ENCODE peak calls at places on chromosomes 4 and X, in eight cellular contexts. U is astrocyte of the cerebellum; J is RPMI7951; O is HL-60; K is AG09309; I is AG10803; D is stimulated activated CD8-positive, alpha-beta memory T cell treated with anti-CD3 and anti-CD28 coated beads, Interleukin-7, amount 100 ng/mL, for 4 hours; S is chondrocyte. T is an unnamed sample.

GRCh38 chrX:530726-531610 is 99.6 kb upstream of the SHOX start:
- DNase-seq in U (no peak), J (no peak), O (no peak), K (no peak), I (no peak), D (no peak), S (no peak), T (no peak)

GRCh38 chr4:8349664-8350225 is 80.2 kb downstream of the HTRA3 start:
- DNase-seq in U (no peak), J (no peak), O (no peak), K (no peak), I (no peak), D (no peak), S (peak), T (no peak)

GRCh38 chr4:8517946-8518345 is 62.2 kb upstream of the GPR78 start:
- DNase-seq in U (no peak), J (no peak), O (no peak), K (no peak), I (peak), D (no peak), S (no peak), T (no peak)

GRCh38 chr4:165312506-165312905 is 15.0 kb upstream of the MSMO1 start:
- DNase-seq in U (no peak), J (no peak), O (no peak), K (no peak), I (peak), D (no peak), S (no peak), T (no peak)

GRCh38 chr4:122309988-122310626 is 68.7 kb upstream of the ADAD1 start:
- DNase-seq in U (no peak), J (peak), O (no peak), K (no peak), I (peak), D (no peak), S (no peak), T (no peak)

GRCh38 chrX:103550415-103551051 is 31.2 kb upstream of the RAB40A start:
- DNase-seq in U (no peak), J (no peak), O (no peak), K (no peak), I (no peak), D (no peak), S (no peak), T (no peak)

GRCh38 chr4:87101543-87102199 is 118.7 kb downstream of the KLHL8 start:
- DNase-seq in U (no peak), J (no peak), O (no peak), K (no peak), I (no peak), D (no peak), S (no peak), T (peak)

GRCh38 chr4:3047464-3048286 is 26.7 kb downstream of the HTT-AS start:
- DNase-seq in U (no peak), J (peak), O (no peak), K (no peak), I (peak), D (peak), S (no peak), T (peak)

GRCh38 chrX:134171661-134172587 is 65.1 kb upstream of the CCDC160 start:
- DNase-seq in U (no peak), J (no peak), O (no peak), K (no peak), I (no peak), D (peak), S (no peak), T (peak)

GRCh38 chrX:34810364-34810763 is 132.2 kb upstream of the FAM47B start:
- DNase-seq in U (peak), J (peak), O (no peak), K (no peak), I (peak), D (no peak), S (no peak), T (peak)

GRCh38 chrX:39907964-39908616 is 189.7 kb downstream of the BCOR start:
- DNase-seq in U (peak), J (peak), O (peak), K (peak), I (peak), D (no peak), S (peak), T (peak)

T was measured in cardiac muscle cell.